ENCODE peak calls at places on chromosomes 5 and 9, in eight cellular contexts. E is right cardiac atrium; B is iPS-NIHi11; G is upper lobe of right lung; I is mucosa of descending colon; Y is T-helper 1 cell; N is activated T-cell treated with anti-CD3 and anti-CD28 coated beads, Interleukin-2, amount 50 U/mL, for 72 hours; R is stimulated activated CD4-positive, alpha-beta T cell treated with anti-CD3 and anti-CD28 coated beads, Interleukin-1b, Interleukin-23, amount 100 ng/mL, for 4 hours. W is an unnamed sample.

GRCh38 chr9:76691761-76692313 is 72.4 kb upstream of the PCA3 start:
- DNase-seq in E (no peak), B (peak; percentile 32), G (no peak), I (no peak), Y (no peak), N (no peak), R (no peak), W (no peak)

GRCh38 chr9:121483049-121483448 is 16.6 kb downstream of the GGTA1 start:
- DNase-seq in E (no peak), B (peak; percentile 33), G (no peak), I (no peak), Y (no peak), N (no peak), R (no peak), W (no peak)

GRCh38 chr9:128628471-128629048 is 28.1 kb downstream of the DYNC2I2 start:
- DNase-seq in E (peak; percentile 94), B (peak; percentile 60), G (no peak), I (no peak), Y (no peak), N (no peak), R (no peak), W (no peak)

GRCh38 chr5:1054018-1054798 is 45.6 kb downstream of the NKD2 start:
- DNase-seq in E (peak; percentile 47), B (no peak), G (no peak), I (peak; percentile 37), Y (no peak), N (no peak), R (no peak), W (no peak)

GRCh38 chr9:98994226-98995058 is 50.7 kb downstream of the COL15A1 start:
- DNase-seq in E (peak; percentile 59), B (no peak), G (no peak), I (no peak), Y (no peak), N (no peak), R (no peak), W (no peak)

GRCh38 chr5:103523319-103523718 is 39.3 kb downstream of the NUDT12 start:
- DNase-seq in E (no peak), B (no peak), G (no peak), I (no peak), Y (no peak), N (no peak), R (no peak), W (no peak)

GRCh38 chr9:114434878-114435311 is 47.1 kb upstream of the AKNA start:
- DNase-seq in E (no peak), B (peak; percentile 81), G (no peak), I (no peak), Y (no peak), N (peak; percentile 22), R (no peak), W (no peak)

GRCh38 chr9:31119882-31120481 is 1264.5 kb upstream of the ACO1 start:
- DNase-seq in E (no peak), B (peak; percentile 42), G (no peak), I (no peak), Y (no peak), N (peak; percentile 22), R (peak; percentile 1), W (no peak)

GRCh38 chr5:176542596-176543427 is 5.6 kb upstream of the RNF44 start:
- DNase-seq in E (peak; percentile 57), B (peak; percentile 74), G (no peak), I (peak; percentile 75), Y (no peak), N (peak; percentile 57), R (no peak), W (peak; percentile 48)

GRCh38 chr9:93305497-93306020 is 121.6 kb downstream of the WNK2 start:
- DNase-seq in E (no peak), B (no peak), G (no peak), I (no peak), Y (no peak), N (no peak), R (no peak), W (no peak)

GRCh38 chr9:95783426-95783975 is 92.0 kb upstream of the ERCC6L2 start:
- DNase-seq in E (no peak), B (no peak), G (no peak), I (no peak), Y (no peak), N (no peak), R (no peak), W (no peak)

W was measured in ovary.